ENCODE peak calls at places on chromosomes 5 and 9, in seven cellular contexts. K, M, Z, X, V, D and P are unnamed samples.

GRCh38 chr9:90112791-90113190 is 508.0 kb downstream of the GADD45G start:
- DNase-seq in M (peak; percentile 5), V (no peak), K (no peak), X (no peak), D (no peak), Z (no peak), P (no peak)

GRCh38 chr9:127711831-127712274 is 3.6 kb downstream of the PTRH1 start:
- DNase-seq in V (no peak), D (no peak), Z (no peak), K (peak; percentile 68), X (no peak), M (no peak), P (peak; percentile 67)

GRCh38 chr9:98607787-98608186 is 100.9 kb downstream of the GABBR2 start:
- DNase-seq in X (no peak), D (no peak), Z (no peak), K (no peak), M (peak; percentile 97), V (no peak), P (no peak)

GRCh38 chr9:6902423-6902822 is 144.7 kb downstream of the KDM4C start:
- DNase-seq in V (no peak), D (no peak), Z (no peak), M (peak; percentile 9), K (no peak), X (no peak), P (no peak)

GRCh38 chr5:122187426-122187825 is 58.1 kb downstream of the ZNF474 start:
- DNase-seq in Z (no peak), V (peak; percentile 49), K (no peak), M (no peak), D (peak; percentile 68), X (no peak), P (no peak)

GRCh38 chr5:18465833-18466681 is 831.8 kb downstream of the TAF11L14 start:
- DNase-seq in K (peak; percentile 93), V (peak; percentile 52), Z (peak; percentile 49), D (peak; percentile 49), M (peak; percentile 1), X (no peak), P (peak; percentile 91)

GRCh38 chr9:97413462-97413861 is 1.6 kb downstream of the TDRD7 start:
- DNase-seq in V (no peak), Z (no peak), K (no peak), M (no peak), X (no peak), D (no peak), P (no peak)

GRCh38 chr9:84154320-84154719 is 173.7 kb downstream of the RMI1 start:
- DNase-seq in V (no peak), K (no peak), X (no peak), Z (no peak), M (peak; percentile 61), D (no peak), P (no peak)

GRCh38 chr5:37723147-37723961 is 116.5 kb downstream of the GDNF start:
- DNase-seq in Z (no peak), X (peak; percentile 82), M (no peak), V (no peak), K (peak; percentile 74), D (no peak), P (peak; percentile 39)

GRCh38 chr5:58469895-58470294 is 10.0 kb upstream of the PLK2 start:
- DNase-seq in Z (no peak), V (no peak), M (no peak), X (no peak), K (no peak), D (no peak), P (no peak)

GRCh38 chr5:58462623-58463230 is 2.8 kb upstream of the PLK2 start:
- DNase-seq in V (peak; percentile 32), Z (peak; percentile 33), X (no peak), M (peak; percentile 72), K (peak; percentile 60), D (peak; percentile 49), P (peak; percentile 22)

GRCh38 chr5:58462154-58462553 is 2.3 kb upstream of the PLK2 start:
- DNase-seq in X (no peak), D (peak; percentile 73), M (no peak), Z (no peak), K (peak; percentile 28), V (peak; percentile 15), P (peak; percentile 42)

GRCh38 chr5:58466939-58467338 is 7.1 kb upstream of the PLK2 start:
- DNase-seq in D (no peak), X (no peak), K (peak; percentile 57), Z (peak; percentile 29), V (peak; percentile 29), M (peak; percentile 66), P (peak; percentile 12)
- TF ChIP-seq CTCF in D (no peak), X (no peak), K (no peak), Z (no peak), V (no peak), M (no peak), P (no peak)

GRCh38 chr9:131187957-131188356 is 62.6 kb downstream of the NUP214 start:
- DNase-seq in Z (no peak), M (no peak), X (no peak), D (no peak), K (no peak), V (no peak), P (no peak)
- H3K36me3 ChIP-seq in Z (peaks cover 46% of the 10 kb centered on the region), M (peaks cover 25% of the 10 kb centered on the region), X (peaks cover 85% of the 10 kb centered on the region), D (no peaks in the 10 kb centered on the region), K (peaks cover 21% of the 10 kb centered on the region), V (no peaks in the 10 kb centered on the region), P (peaks cover 71% of the 10 kb centered on the region)

GRCh38 chr9:25003686-25004085 is 458.0 kb upstream of the IZUMO3 start:
- DNase-seq in M (no peak), K (peak; percentile 85), Z (no peak), V (no peak), D (no peak), X (no peak), P (peak; percentile 43)
- TF ChIP-seq CTCF in M (no peak), K (peak; percentile 73), Z (no peak), V (no peak), D (no peak), X (no peak), P (peak; percentile 88)

GRCh38 chr5:7673658-7674057 is 177.3 kb downstream of the CFAP90 start:
- DNase-seq in Z (no peak), D (no peak), V (no peak), X (no peak), K (no peak), M (no peak), P (no peak)
- H3K36me3 ChIP-seq in Z (no peaks in the 10 kb centered on the region), D (no peaks in the 10 kb centered on the region), V (no peaks in the 10 kb centered on the region), X (no peaks in the 10 kb centered on the region), K (peaks cover 7% of the 10 kb centered on the region), M (no peaks in the 10 kb centered on the region), P (peaks cover 3% of the 10 kb centered on the region)